ENCODE peak calls at places on chromosomes 16 and 17, in six cellular contexts. G is lower lobe of right lung, Y is IMR-90, H is progenitor cell of endocrine pancreas, V is left ventricle myocardium inferior, U is GM10248. N is an unnamed sample.

GRCh38 chr17:3866269-3866668 is 20.2 kb upstream of the NCBP3 start:
- DNase-seq in Y (no peak), G (peak), H (no peak), U (no peak), V (no peak), N (no peak)

GRCh38 chr17:30297715-30298114 is 6.0 kb upstream of the BLMH start:
- DNase-seq in H (no peak), V (no peak), U (no peak), Y (no peak), G (no peak), N (no peak)

GRCh38 chr17:41417576-41418015 is 6.8 kb downstream of the KRT37 start:
- DNase-seq in G (no peak), H (peak), V (no peak), U (peak), Y (peak), N (peak)

GRCh38 chr16:78310990-78311561 is 211.6 kb downstream of the WWOX start:
- DNase-seq in U (no peak), G (no peak), Y (peak), V (no peak), H (no peak), N (no peak)

GRCh38 chr17:72039490-72039889 is 81.3 kb upstream of the SOX9 start:
- DNase-seq in U (no peak), H (no peak), G (no peak), Y (peak), V (no peak), N (no peak)

GRCh38 chr17:8896641-8897635 is 29.5 kb upstream of the PIK3R6 start:
- DNase-seq in H (no peak), Y (no peak), G (no peak), U (no peak), V (no peak), N (no peak)

GRCh38 chr17:71055128-71055527 is 885.8 kb downstream of the KCNJ2 start:
- DNase-seq in U (no peak), V (no peak), H (no peak), Y (peak), G (no peak), N (peak)

GRCh38 chr17:30458371-30458770 is 18.8 kb upstream of the GOSR1 start:
- DNase-seq in H (no peak), G (no peak), Y (no peak), V (no peak), U (no peak), N (no peak)

GRCh38 chr17:17191346-17191792 is 14.8 kb downstream of the PLD6 start:
- DNase-seq in V (peak), G (no peak), H (no peak), U (no peak), Y (peak), N (no peak)

GRCh38 chr17:63675607-63676539 is 24.1 kb downstream of the LIMD2 start:
- DNase-seq in U (no peak), H (no peak), G (peak), Y (peak), V (peak), N (peak)

GRCh38 chr16:28549301-28549899 is 4.3 kb upstream of the SGF29 start:
- DNase-seq in H (no peak), V (no peak), Y (peak), G (no peak), U (no peak), N (peak)

GRCh38 chr17:5584383-5584951 is at the start of gene NLRP1:
- DNase-seq in H (no peak), U (peak), V (peak), Y (peak), G (peak), N (peak)

GRCh38 chr17:4948997-4949320 is 629 bp upstream of the PFN1 start:
- DNase-seq in V (peak), Y (peak), U (peak), G (peak), H (peak), N (peak)

GRCh38 chr17:66918896-66919295 is 45.6 kb upstream of the CACNG4 start:
- DNase-seq in H (no peak), G (no peak), V (no peak), U (no peak), Y (no peak), N (no peak)

GRCh38 chr17:75147878-75148546 is 6.3 kb downstream of the JPT1 start:
- DNase-seq in V (no peak), Y (no peak), G (no peak), U (no peak), H (no peak), N (no peak)

GRCh38 chr17:74512624-74513084 is 18.6 kb downstream of the CD300LB start:
- DNase-seq in H (no peak), V (no peak), U (peak), G (no peak), Y (no peak), N (peak)

GRCh38 chr16:78045865-78046581 is 23.7 kb downstream of the CLEC3A start:
- DNase-seq in G (peak), H (peak), V (peak), Y (peak), U (peak), N (peak)

GRCh38 chr16:3020247-3020603 is at the start of gene TNFRSF12A:
- DNase-seq in Y (peak), H (peak), G (peak), V (peak), U (peak), N (peak)

GRCh38 chr17:6413073-6413472 is 21.8 kb downstream of the AIPL1 start:
- DNase-seq in V (no peak), G (no peak), H (no peak), U (peak), Y (peak), N (peak)

GRCh38 chr16:59545666-59546065 is 811.5 kb upstream of the GOT2 start:
- DNase-seq in H (no peak), V (no peak), U (no peak), Y (no peak), G (no peak), N (no peak)

GRCh38 chr16:49625311-49626035 is 230.4 kb downstream of the ZNF423 start:
- DNase-seq in V (no peak), H (no peak), U (no peak), Y (no peak), G (no peak), N (no peak)

GRCh38 chr16:59535298-59535697 is 801.2 kb upstream of the GOT2 start:
- DNase-seq in U (no peak), Y (no peak), V (no peak), H (no peak), G (no peak), N (no peak)

GRCh38 chr17:19389386-19389785 is 2.4 kb upstream of the MFAP4 start:
- DNase-seq in H (no peak), Y (no peak), U (no peak), G (no peak), V (no peak), N (no peak)

GRCh38 chr16:3690991-3691720 is 26.2 kb downstream of the TRAP1 start:
- DNase-seq in Y (no peak), V (no peak), U (no peak), G (no peak), H (no peak), N (no peak)

GRCh38 chr17:38560503-38561318 is 45.0 kb downstream of the SRCIN1 start:
- DNase-seq in G (no peak), U (no peak), Y (peak), H (no peak), V (no peak), N (peak)

GRCh38 chr16:57623251-57624043 is 5.0 kb upstream of the ADGRG1 start:
- DNase-seq in Y (peak), H (no peak), U (no peak), V (no peak), G (peak), N (peak)

GRCh38 chr17:83173997-83174858 is 94.8 kb downstream of the METRNL start:
- DNase-seq in V (no peak), Y (peak), U (peak), H (no peak), G (no peak), N (no peak)

GRCh38 chr16:58127033-58127556 is 2.1 kb downstream of the CFAP20 start:
- DNase-seq in H (no peak), G (no peak), Y (peak), U (no peak), V (no peak), N (peak)

GRCh38 chr17:80364091-80364691 is 50.8 kb upstream of the ENDOV start:
- DNase-seq in G (peak), V (no peak), U (no peak), Y (no peak), H (no peak), N (peak)

GRCh38 chr17:58630883-58631522 is 60.8 kb downstream of the TEX14 start:
- DNase-seq in G (peak), U (no peak), Y (no peak), H (no peak), V (no peak), N (no peak)

GRCh38 chr17:72890711-72891110 is 201.8 kb downstream of the SLC39A11 start:
- DNase-seq in V (no peak), H (no peak), Y (peak), U (no peak), G (no peak), N (no peak)

GRCh38 chr16:24580665-24581064 is 41.3 kb downstream of the RBBP6 start:
- DNase-seq in G (no peak), H (no peak), Y (peak), U (peak), V (no peak), N (peak)

DNA sequence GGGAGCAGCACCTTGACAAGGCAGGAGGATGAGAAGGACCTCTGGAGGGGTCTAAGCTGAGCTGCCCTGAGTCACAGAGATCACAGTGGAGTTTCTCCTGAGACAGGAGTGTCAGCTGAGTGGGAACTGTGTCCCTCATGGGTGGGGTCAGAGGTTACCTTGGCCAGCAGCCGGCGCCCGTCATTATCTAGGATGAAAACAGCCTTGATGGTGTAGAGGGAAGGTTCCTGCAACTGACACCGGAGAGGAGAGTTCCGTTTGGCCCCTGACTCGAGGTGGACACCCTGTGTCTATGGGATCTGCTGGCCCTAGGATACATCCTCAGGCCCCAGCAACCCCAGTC is 933 bp downstream of the COPZ2 start:
- DNase-seq in H (no peak), V (no peak), G (no peak), Y (no peak), U (no peak), N (no peak)
- TF ChIP-seq CTCF in H (no peak), V (no peak), G (no peak), Y (no peak), U (no peak), N (no peak)

GRCh38 chr17:2090804-2091534 is 36.1 kb downstream of the HIC1 start:
- DNase-seq in V (peak), H (no peak), U (no peak), G (no peak), Y (peak), N (peak)

GRCh38 chr17:2093349-2093748 is 38.4 kb downstream of the HIC1 start:
- DNase-seq in V (no peak), G (peak), H (no peak), U (no peak), Y (no peak), N (no peak)

GRCh38 chr17:2094891-2095535 is 40.1 kb downstream of the HIC1 start:
- DNase-seq in Y (peak), U (peak), G (peak), H (no peak), V (peak), N (peak)

GRCh38 chr17:2090210-2090641 is 35.3 kb downstream of the HIC1 start:
- DNase-seq in U (no peak), H (no peak), Y (no peak), V (no peak), G (no peak), N (no peak)

GRCh38 chr17:2092253-2092652 is 37.4 kb downstream of the HIC1 start:
- DNase-seq in G (no peak), V (no peak), U (no peak), Y (no peak), H (no peak), N (no peak)
- TF ChIP-seq CTCF in G (no peak), V (no peak), U (no peak), Y (no peak), H (no peak), N (no peak)

GRCh38 chr16:86533942-86534341 is 21.1 kb downstream of the MTHFSD start:
- DNase-seq in Y (no peak), V (no peak), H (no peak), U (no peak), G (no peak), N (no peak)

GRCh38 chr16:86531641-86532525 is 21.6 kb downstream of the FOXF1 start:
- DNase-seq in G (no peak), Y (no peak), U (no peak), V (no peak), H (no peak), N (no peak)

GRCh38 chr16:86531193-86531550 is 20.8 kb downstream of the FOXF1 start:
- DNase-seq in V (peak), Y (no peak), U (no peak), H (no peak), G (no peak), N (no peak)

GRCh38 chr16:86533076-86533475 is 22.0 kb downstream of the MTHFSD start:
- DNase-seq in V (no peak), H (no peak), Y (no peak), G (no peak), U (no peak), N (no peak)

DNA sequence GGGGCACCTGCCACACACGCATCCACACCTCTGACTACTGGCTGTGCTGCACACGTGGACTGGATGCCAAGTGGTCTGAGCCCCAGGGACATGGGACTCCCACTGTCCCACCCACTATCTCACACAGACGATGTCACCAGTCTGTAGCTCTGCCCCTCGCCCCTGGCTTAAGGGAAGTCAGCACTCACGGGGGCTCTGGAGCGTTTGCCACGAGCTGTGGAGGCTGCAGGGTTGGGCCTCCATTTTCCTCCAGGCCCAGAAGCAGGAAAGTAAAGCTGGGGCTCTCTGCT is 22.1 kb downstream of the FOXF1 start:
- DNase-seq in U (no peak), Y (no peak), V (no peak), G (no peak), H (no peak), N (no peak)
- TF ChIP-seq CTCF in U (no peak), Y (no peak), V (no peak), G (no peak), H (no peak), N (no peak)

GRCh38 chr17:45308016-45308365 is 8.8 kb downstream of the MAP3K14 start:
- DNase-seq in U (no peak), G (no peak), V (no peak), H (no peak), Y (no peak), N (no peak)

GRCh38 chr17:45306094-45306493 is 10.7 kb downstream of the MAP3K14 start:
- DNase-seq in Y (no peak), G (no peak), H (no peak), U (no peak), V (no peak), N (no peak)

GRCh38 chr17:45305532-45306087 is 11.2 kb downstream of the MAP3K14 start:
- DNase-seq in Y (peak), V (no peak), H (no peak), G (no peak), U (no peak), N (peak)

GRCh38 chr17:45307290-45308015 is 9.4 kb downstream of the MAP3K14 start:
- DNase-seq in H (no peak), G (no peak), V (no peak), U (peak), Y (peak), N (peak)

GRCh38 chr17:45306623-45307022 is 10.2 kb downstream of the MAP3K14 start:
- DNase-seq in U (no peak), H (no peak), Y (no peak), G (no peak), V (no peak), N (no peak)
- TF ChIP-seq CTCF in U (no peak), H (no peak), Y (no peak), G (no peak), V (peak), N (no peak)

GRCh38 chr17:42441717-42442565 is 16.7 kb upstream of the ATP6V0A1 start:
- DNase-seq in V (no peak), H (no peak), Y (no peak), U (no peak), G (no peak), N (no peak)

GRCh38 chr17:42436401-42436800 is 13.3 kb upstream of the CAVIN1 start:
- DNase-seq in V (no peak), Y (peak), U (no peak), G (no peak), H (no peak), N (peak)

GRCh38 chr17:42438600-42439567 is 15.8 kb upstream of the CAVIN1 start:
- DNase-seq in U (no peak), Y (no peak), V (no peak), H (no peak), G (peak), N (peak)
- TF ChIP-seq CTCF in U (peak), Y (peak), V (peak), H (peak), G (peak), N (no peak)